ENCODE peak calls at places on chromosome 2, in four cellular contexts. I is transverse colon; Y is stimulated activated CD4-positive, alpha-beta T cell treated with anti-CD3 and anti-CD28 coated beads, Interleukin-1b, Interleukin-23, amount 100 ng/mL, for 4 hours; U is WTC11. N is an unnamed sample.
A peak's percentile ranks its signal among the peaks of the same experiment; 100 is the strongest.

GRCh38 chr2:172431428-172431827 is 4.0 kb downstream of the ITGA6 start:
- DNase-seq in I (peak; percentile 48), Y (no peak), U (no peak), N (no peak)

GRCh38 chr2:191043438-191043837 is 29.5 kb upstream of the STAT1 start:
- DNase-seq in I (no peak), U (no peak), Y (no peak), N (peak; percentile 59)

GRCh38 chr2:8193686-8194615 is 487.9 kb upstream of the ID2 start:
- DNase-seq in Y (no peak), U (peak; percentile 64), I (no peak), N (no peak)

GRCh38 chr2:240586919-240587800 is 626 bp downstream of the CAPN10 start:
- DNase-seq in I (peak; percentile 65), Y (peak; percentile 35), U (peak; percentile 55), N (no peak)

GRCh38 chr2:211174021-211174420 is 617.6 kb downstream of the CPS1 start:
- DNase-seq in I (no peak), U (no peak), Y (no peak), N (no peak)

GRCh38 chr2:12059616-12060441 is 313.4 kb downstream of the LPIN1 start:
- DNase-seq in I (no peak), U (no peak), Y (no peak), N (no peak)

GRCh38 chr2:16665746-16666452 is at the start of gene CYRIA:
- DNase-seq in Y (peak; percentile 15), U (peak; percentile 50), I (peak; percentile 77), N (no peak)

GRCh38 chr2:48607307-48608014 is 10.2 kb upstream of the GTF2A1L start:
- DNase-seq in U (no peak), Y (no peak), I (no peak), N (no peak)

GRCh38 chr2:166841679-166842078 is 46.6 kb upstream of the XIRP2 start:
- DNase-seq in I (no peak), U (no peak), Y (no peak), N (no peak)